ENCODE peak calls at places on chromosomes 3 and 15, in ten cellular contexts. One of them, this sample, is unnamed.

GRCh38 chr3:13203398-13204176 is 130.4 kb upstream of the IQSEC1 start:
- DNase-seq in cardiac fibroblast: no peak
- DNase-seq in fibroblast of the aortic adventitia: no peak
- DNase-seq in kidney epithelial cell: no peak
- DNase-seq in mammary epithelial cell: no peak
- DNase-seq in bronchial epithelial cell: no peak
- DNase-seq in kidney: peak
- DNase-seq in body of pancreas: no peak
- DNase-seq in AG04450: no peak
- DNase-seq in AG10803: no peak
- DNase-seq in this sample: no peak

GRCh38 chr3:128572644-128573105 is 77.9 kb downstream of the RPN1 start:
- DNase-seq in cardiac fibroblast: no peak
- DNase-seq in fibroblast of the aortic adventitia: no peak
- DNase-seq in kidney epithelial cell: no peak
- DNase-seq in mammary epithelial cell: no peak
- DNase-seq in bronchial epithelial cell: no peak
- DNase-seq in kidney: no peak
- DNase-seq in body of pancreas: no peak
- DNase-seq in AG04450: no peak
- DNase-seq in AG10803: no peak
- DNase-seq in this sample: no peak

GRCh38 chr15:66802087-66803001 is 100.3 kb downstream of the SMAD6 start:
- DNase-seq in cardiac fibroblast: peak
- DNase-seq in fibroblast of the aortic adventitia: peak
- DNase-seq in kidney epithelial cell: no peak
- DNase-seq in mammary epithelial cell: no peak
- DNase-seq in bronchial epithelial cell: no peak
- DNase-seq in kidney: peak
- DNase-seq in body of pancreas: no peak
- DNase-seq in AG04450: no peak
- DNase-seq in AG10803: peak
- DNase-seq in this sample: peak

GRCh38 chr3:128875556-128876120 is 3.8 kb upstream of the ACAD9 start:
- DNase-seq in cardiac fibroblast: peak
- DNase-seq in fibroblast of the aortic adventitia: no peak
- DNase-seq in kidney epithelial cell: no peak
- DNase-seq in mammary epithelial cell: no peak
- DNase-seq in bronchial epithelial cell: peak
- DNase-seq in kidney: peak
- DNase-seq in body of pancreas: peak
- DNase-seq in AG04450: no peak
- DNase-seq in AG10803: no peak
- DNase-seq in this sample: no peak

GRCh38 chr15:78177447-78177873 is 28.3 kb downstream of the IDH3A start:
- DNase-seq in cardiac fibroblast: peak
- DNase-seq in fibroblast of the aortic adventitia: peak
- DNase-seq in kidney epithelial cell: no peak
- DNase-seq in mammary epithelial cell: no peak
- DNase-seq in bronchial epithelial cell: peak
- DNase-seq in kidney: no peak
- DNase-seq in body of pancreas: peak
- DNase-seq in AG04450: no peak
- DNase-seq in AG10803: no peak
- DNase-seq in this sample: peak

GRCh38 chr3:28504945-28505344 is 156.3 kb upstream of the AZI2 start:
- DNase-seq in cardiac fibroblast: no peak
- DNase-seq in fibroblast of the aortic adventitia: no peak
- DNase-seq in kidney epithelial cell: no peak
- DNase-seq in mammary epithelial cell: no peak
- DNase-seq in bronchial epithelial cell: no peak
- DNase-seq in kidney: no peak
- DNase-seq in body of pancreas: no peak
- DNase-seq in AG04450: no peak
- DNase-seq in AG10803: no peak
- DNase-seq in this sample: no peak

GRCh38 chr3:183455064-183455463 is 26.6 kb upstream of the MCF2L2 start:
- DNase-seq in cardiac fibroblast: peak
- DNase-seq in fibroblast of the aortic adventitia: peak
- DNase-seq in kidney epithelial cell: peak
- DNase-seq in mammary epithelial cell: peak
- DNase-seq in bronchial epithelial cell: peak
- DNase-seq in kidney: no peak
- DNase-seq in body of pancreas: no peak
- DNase-seq in AG04450: no peak
- DNase-seq in AG10803: peak
- DNase-seq in this sample: no peak

GRCh38 chr3:69092030-69092513 is 7.3 kb downstream of the ARL6IP5 start:
- DNase-seq in cardiac fibroblast: no peak
- DNase-seq in fibroblast of the aortic adventitia: no peak
- DNase-seq in kidney epithelial cell: no peak
- DNase-seq in mammary epithelial cell: no peak
- DNase-seq in bronchial epithelial cell: no peak
- DNase-seq in kidney: no peak
- DNase-seq in body of pancreas: no peak
- DNase-seq in AG04450: no peak
- DNase-seq in AG10803: no peak
- DNase-seq in this sample: no peak

GRCh38 chr15:101528108-101528916 is 38.8 kb upstream of the PCSK6 start:
- DNase-seq in cardiac fibroblast: peak
- DNase-seq in fibroblast of the aortic adventitia: no peak
- DNase-seq in kidney epithelial cell: peak
- DNase-seq in mammary epithelial cell: no peak
- DNase-seq in bronchial epithelial cell: no peak
- DNase-seq in kidney: peak
- DNase-seq in body of pancreas: peak
- DNase-seq in AG04450: no peak
- DNase-seq in AG10803: peak
- DNase-seq in this sample: peak

GRCh38 chr3:194277547-194278091 is 73.5 kb downstream of the CPN2 start:
- DNase-seq in cardiac fibroblast: peak
- DNase-seq in fibroblast of the aortic adventitia: peak
- DNase-seq in kidney epithelial cell: no peak
- DNase-seq in mammary epithelial cell: no peak
- DNase-seq in bronchial epithelial cell: no peak
- DNase-seq in kidney: no peak
- DNase-seq in body of pancreas: peak
- DNase-seq in AG04450: no peak
- DNase-seq in AG10803: peak
- DNase-seq in this sample: peak

GRCh38 chr15:66682865-66683264 is 19.2 kb upstream of the SMAD6 start:
- DNase-seq in cardiac fibroblast: peak
- DNase-seq in fibroblast of the aortic adventitia: peak
- DNase-seq in kidney epithelial cell: no peak
- DNase-seq in mammary epithelial cell: peak
- DNase-seq in bronchial epithelial cell: peak
- DNase-seq in kidney: no peak
- DNase-seq in body of pancreas: no peak
- DNase-seq in AG04450: no peak
- DNase-seq in AG10803: peak
- DNase-seq in this sample: no peak

GRCh38 chr15:100940785-100941379 is 21.7 kb downstream of the LRRK1 start:
- DNase-seq in cardiac fibroblast: no peak
- DNase-seq in fibroblast of the aortic adventitia: no peak
- DNase-seq in kidney epithelial cell: no peak
- DNase-seq in mammary epithelial cell: no peak
- DNase-seq in bronchial epithelial cell: no peak
- DNase-seq in kidney: no peak
- DNase-seq in body of pancreas: peak
- DNase-seq in AG04450: no peak
- DNase-seq in AG10803: no peak
- DNase-seq in this sample: no peak

GRCh38 chr3:172562881-172563835 is 39.9 kb upstream of the TNFSF10 start:
- DNase-seq in cardiac fibroblast: peak
- DNase-seq in fibroblast of the aortic adventitia: peak
- DNase-seq in kidney epithelial cell: peak
- DNase-seq in mammary epithelial cell: peak
- DNase-seq in bronchial epithelial cell: peak
- DNase-seq in kidney: no peak
- DNase-seq in body of pancreas: peak
- DNase-seq in AG04450: peak
- DNase-seq in AG10803: peak
- DNase-seq in this sample: peak
- H3K4me3 ChIP-seq in cardiac fibroblast: no peak
- H3K4me3 ChIP-seq in fibroblast of the aortic adventitia: no peak
- H3K4me3 ChIP-seq in kidney epithelial cell: no peak
- H3K4me3 ChIP-seq in mammary epithelial cell: peak
- H3K4me3 ChIP-seq in bronchial epithelial cell: no peak
- H3K4me3 ChIP-seq in kidney: peak
- H3K4me3 ChIP-seq in body of pancreas: no peak
- H3K4me3 ChIP-seq in AG04450: no peak
- H3K4me3 ChIP-seq in AG10803: peak
- H3K4me3 ChIP-seq in this sample: peak

GRCh38 chr3:140092883-140093536 is 158.0 kb downstream of the CLSTN2 start:
- DNase-seq in cardiac fibroblast: no peak
- DNase-seq in fibroblast of the aortic adventitia: no peak
- DNase-seq in kidney epithelial cell: no peak
- DNase-seq in mammary epithelial cell: no peak
- DNase-seq in bronchial epithelial cell: no peak
- DNase-seq in kidney: no peak
- DNase-seq in body of pancreas: no peak
- DNase-seq in AG04450: no peak
- DNase-seq in AG10803: no peak
- DNase-seq in this sample: no peak
- TF ChIP-seq CTCF in cardiac fibroblast: no peak
- TF ChIP-seq CTCF in fibroblast of the aortic adventitia: no peak
- TF ChIP-seq CTCF in kidney epithelial cell: peak
- TF ChIP-seq CTCF in mammary epithelial cell: peak
- TF ChIP-seq CTCF in bronchial epithelial cell: peak
- TF ChIP-seq CTCF in kidney: no peak
- TF ChIP-seq CTCF in body of pancreas: no peak
- TF ChIP-seq CTCF in AG04450: no peak
- TF ChIP-seq CTCF in AG10803: no peak
- TF ChIP-seq CTCF in this sample: no peak

DNA sequence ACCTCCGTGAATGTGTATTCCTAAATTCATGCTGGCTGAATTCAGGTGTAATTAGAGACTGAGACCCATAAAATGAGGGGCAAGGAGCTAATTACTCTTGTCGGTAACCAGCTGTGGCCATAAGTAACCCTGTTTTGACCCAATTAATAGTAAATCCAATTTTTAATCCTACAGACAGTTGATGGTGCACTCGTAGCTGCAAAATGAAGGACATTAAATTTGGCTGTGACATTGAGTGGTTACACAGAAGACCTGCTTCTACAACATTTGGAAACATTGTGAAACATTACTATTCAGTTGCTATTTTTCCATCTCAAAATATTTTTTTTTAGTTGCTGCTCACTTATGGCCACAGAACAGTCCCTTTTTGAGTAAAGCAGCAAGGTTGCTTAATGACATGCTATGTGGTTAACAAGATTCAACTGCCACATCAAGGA is 33.0 kb downstream of the MBNL1 start:
- DNase-seq in cardiac fibroblast: no peak
- DNase-seq in fibroblast of the aortic adventitia: no peak
- DNase-seq in kidney epithelial cell: no peak
- DNase-seq in mammary epithelial cell: no peak
- DNase-seq in bronchial epithelial cell: no peak
- DNase-seq in kidney: no peak
- DNase-seq in body of pancreas: no peak
- DNase-seq in AG04450: no peak
- DNase-seq in AG10803: peak
- DNase-seq in this sample: no peak
- H3K4me3 ChIP-seq in cardiac fibroblast: no peak
- H3K4me3 ChIP-seq in fibroblast of the aortic adventitia: peak
- H3K4me3 ChIP-seq in kidney epithelial cell: no peak
- H3K4me3 ChIP-seq in mammary epithelial cell: no peak
- H3K4me3 ChIP-seq in bronchial epithelial cell: no peak
- H3K4me3 ChIP-seq in kidney: peak
- H3K4me3 ChIP-seq in body of pancreas: no peak
- H3K4me3 ChIP-seq in AG04450: peak
- H3K4me3 ChIP-seq in AG10803: peak
- H3K4me3 ChIP-seq in this sample: no peak

DNA sequence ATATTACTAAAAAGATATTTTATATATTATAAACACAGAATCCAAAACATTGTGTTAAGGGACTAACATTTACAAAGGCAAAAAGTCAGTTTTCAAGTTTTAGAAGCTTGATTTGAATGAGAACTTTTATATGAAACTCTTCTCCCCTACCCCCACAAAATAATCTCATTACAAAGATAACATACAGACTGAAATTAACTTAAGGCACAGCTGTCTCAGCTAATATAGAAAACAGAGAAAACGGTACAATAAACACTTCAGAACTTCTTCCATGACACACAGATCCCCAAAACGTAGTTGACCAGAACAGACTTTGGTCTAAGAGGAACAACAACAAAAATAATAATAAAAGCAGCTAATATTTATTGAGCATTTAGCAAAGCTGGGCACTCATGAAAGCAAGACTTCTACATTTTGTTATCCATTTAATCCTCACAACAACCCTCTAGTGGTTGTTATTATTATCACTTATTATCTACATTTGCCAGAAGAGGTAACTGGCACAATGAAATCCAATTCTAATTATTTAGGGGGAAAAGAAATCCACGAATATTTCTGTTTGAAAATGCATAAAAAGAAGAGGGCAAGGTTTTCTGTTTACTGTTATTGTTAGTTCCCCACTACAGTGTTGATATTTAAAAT is 68.1 kb downstream of the PFN2 start:
- DNase-seq in cardiac fibroblast: peak
- DNase-seq in fibroblast of the aortic adventitia: peak
- DNase-seq in kidney epithelial cell: no peak
- DNase-seq in mammary epithelial cell: peak
- DNase-seq in bronchial epithelial cell: peak
- DNase-seq in kidney: no peak
- DNase-seq in body of pancreas: no peak
- DNase-seq in AG04450: no peak
- DNase-seq in AG10803: no peak
- DNase-seq in this sample: no peak
- TF ChIP-seq CTCF in cardiac fibroblast: peak
- TF ChIP-seq CTCF in fibroblast of the aortic adventitia: peak
- TF ChIP-seq CTCF in kidney epithelial cell: no peak
- TF ChIP-seq CTCF in mammary epithelial cell: peak
- TF ChIP-seq CTCF in bronchial epithelial cell: peak
- TF ChIP-seq CTCF in kidney: no peak
- TF ChIP-seq CTCF in body of pancreas: no peak
- TF ChIP-seq CTCF in AG04450: peak
- TF ChIP-seq CTCF in AG10803: peak
- TF ChIP-seq CTCF in this sample: peak

DNA sequence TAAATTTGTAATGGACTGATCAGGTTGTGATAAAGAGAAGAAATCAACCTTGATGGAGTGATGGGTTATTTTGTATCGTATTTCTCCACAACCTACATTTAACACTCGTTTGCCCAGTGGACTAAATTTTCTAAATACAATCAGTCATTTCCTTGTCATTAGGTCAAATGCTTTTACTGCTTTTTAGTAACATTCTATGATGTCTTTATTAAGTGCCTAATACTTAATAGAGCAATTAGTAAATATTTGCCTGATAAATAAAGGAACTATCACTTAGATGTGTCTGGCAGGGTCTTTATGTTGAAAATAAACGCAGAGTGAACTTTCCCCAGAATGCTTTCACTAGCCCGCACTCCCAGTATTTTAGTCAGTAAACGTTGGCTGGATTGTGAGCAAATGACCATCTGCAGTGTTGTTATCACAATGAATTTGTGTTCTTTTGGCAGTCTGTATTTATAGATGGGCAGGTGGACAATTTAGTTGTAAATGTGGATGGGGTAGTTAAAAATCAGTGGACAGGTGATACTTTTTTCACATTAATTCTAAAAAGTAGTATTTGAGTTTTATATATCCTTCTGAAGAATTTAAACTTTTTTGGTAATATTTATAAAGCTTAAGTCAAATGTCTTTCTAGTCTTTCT is 4.8 kb downstream of the USP3 start:
- DNase-seq in cardiac fibroblast: no peak
- DNase-seq in fibroblast of the aortic adventitia: no peak
- DNase-seq in kidney epithelial cell: no peak
- DNase-seq in mammary epithelial cell: no peak
- DNase-seq in bronchial epithelial cell: no peak
- DNase-seq in kidney: no peak
- DNase-seq in body of pancreas: no peak
- DNase-seq in AG04450: no peak
- DNase-seq in AG10803: no peak
- DNase-seq in this sample: no peak
- H3K4me3 ChIP-seq in cardiac fibroblast: no peak
- H3K4me3 ChIP-seq in fibroblast of the aortic adventitia: no peak
- H3K4me3 ChIP-seq in kidney epithelial cell: no peak
- H3K4me3 ChIP-seq in mammary epithelial cell: no peak
- H3K4me3 ChIP-seq in bronchial epithelial cell: no peak
- H3K4me3 ChIP-seq in kidney: no peak
- H3K4me3 ChIP-seq in body of pancreas: no peak
- H3K4me3 ChIP-seq in AG04450: no peak
- H3K4me3 ChIP-seq in AG10803: no peak
- H3K4me3 ChIP-seq in this sample: no peak

This sample was measured in fibroblast of villous mesenchyme.